ENCODE peak calls at places on chromosomes 7 and 10, in four cellular contexts. Z, N, U and O are unnamed samples.

GRCh38 chr7:28623105-28623730 is 210.9 kb downstream of the CREB5 start:
- DNase-seq in Z (no peak), N (no peak), U (no peak), O (no peak)

GRCh38 chr10:35306852-35307251 is 29.5 kb upstream of the CCNY start:
- DNase-seq in Z (no peak), N (peak; percentile 32), U (no peak), O (no peak)

GRCh38 chr10:76667307-76668012 is 970.1 kb downstream of the KCNMA1 start:
- DNase-seq in Z (no peak), N (no peak), U (no peak), O (no peak)

GRCh38 chr10:97936126-97936525 is 86.5 kb downstream of the GOLGA7B start:
- DNase-seq in Z (no peak), N (no peak), U (no peak), O (no peak)

GRCh38 chr10:116720241-116721047 is 21.9 kb downstream of the HSPA12A start:
- DNase-seq in Z (no peak), N (peak; percentile 10), U (no peak), O (no peak)

GRCh38 chr7:105098863-105099515 is 85.0 kb downstream of the KMT2E start:
- DNase-seq in Z (no peak), N (no peak), U (no peak), O (peak; percentile 38)

GRCh38 chr10:17229967-17230682 is 2.1 kb downstream of the VIM start:
- DNase-seq in Z (peak; percentile 87), N (no peak), U (peak; percentile 87), O (peak; percentile 67)

GRCh38 chr7:66502230-66503035 is 126.2 kb upstream of the KCTD7 start:
- DNase-seq in Z (peak; percentile 37), N (peak; percentile 78), U (no peak), O (no peak)

GRCh38 chr10:62437696-62438095 is 63.5 kb downstream of the ZNF365 start:
- DNase-seq in Z (peak; percentile 62), N (peak; percentile 41), U (no peak), O (peak; percentile 73)

GRCh38 chr7:77538186-77538907 is 1.3 kb downstream of the PTPN12 start:
- DNase-seq in Z (peak; percentile 75), N (peak; percentile 88), U (peak; percentile 70), O (peak; percentile 95)

GRCh38 chr10:117486606-117487005 is 55.9 kb upstream of the EMX2 start:
- DNase-seq in Z (no peak), N (no peak), U (no peak), O (no peak)

GRCh38 chr10:51001587-51001986 is 72.7 kb upstream of the PRKG1 start:
- DNase-seq in Z (no peak), N (no peak), U (no peak), O (peak; percentile 36)

GRCh38 chr7:149870701-149871483 is 2.9 kb upstream of the ATP6V0E2 start:
- DNase-seq in Z (no peak), N (no peak), U (peak; percentile 24), O (no peak)

GRCh38 chr7:128202287-128202957 is 38.7 kb upstream of the LEP start:
- DNase-seq in Z (no peak), N (no peak), U (peak; percentile 40), O (no peak)

GRCh38 chr7:79090543-79090942 is 362.9 kb downstream of the MAGI2 start:
- DNase-seq in Z (no peak), N (no peak), U (no peak), O (peak; percentile 33)

GRCh38 chr10:118792501-118792900 is 37.7 kb upstream of the CACUL1 start:
- DNase-seq in Z (no peak), N (no peak), U (no peak), O (no peak)

GRCh38 chr7:5282464-5283316 is at the start of gene SLC29A4:
- DNase-seq in Z (peak; percentile 71), N (no peak), U (no peak), O (no peak)

GRCh38 chr10:119211176-119211575 is 3.8 kb downstream of the GRK5 start:
- DNase-seq in Z (no peak), N (no peak), U (no peak), O (peak; percentile 77)

GRCh38 chr10:44774676-44775401 is 136.3 kb upstream of the TMEM72 start:
- DNase-seq in Z (no peak), N (no peak), U (no peak), O (no peak)

GRCh38 chr10:87090779-87091178 is 3.9 kb downstream of the GLUD1 start:
- DNase-seq in Z (no peak), N (no peak), U (no peak), O (peak; percentile 21)

GRCh38 chr10:94485094-94485493 is 60.5 kb upstream of the HELLS start:
- DNase-seq in Z (no peak), N (no peak), U (no peak), O (no peak)

GRCh38 chr7:6446977-6447588 is 671 bp downstream of the DAGLB start:
- DNase-seq in Z (no peak), N (peak; percentile 78), U (peak; percentile 64), O (peak; percentile 90)

GRCh38 chr10:103793920-103794883 is 61.2 kb downstream of the SH3PXD2A start:
- DNase-seq in Z (no peak), N (peak; percentile 99), U (no peak), O (no peak)

GRCh38 chr10:121926157-121926556 is 1.7 kb downstream of the ATE1 start:
- DNase-seq in Z (no peak), N (no peak), U (no peak), O (peak; percentile 4)

GRCh38 chr7:33579561-33579960 is 325.8 kb upstream of the BMPER start:
- DNase-seq in Z (no peak), N (no peak), U (no peak), O (no peak)

GRCh38 chr10:4770766-4771553 is 55.0 kb upstream of the AKR1E2 start:
- DNase-seq in Z (no peak), N (peak; percentile 47), U (no peak), O (peak; percentile 97)

GRCh38 chr7:43398831-43399230 is 184.1 kb upstream of the STK17A start:
- DNase-seq in Z (no peak), N (no peak), U (no peak), O (no peak)

GRCh38 chr10:45404087-45404769 is 30.2 kb downstream of the ALOX5 start:
- DNase-seq in Z (no peak), N (no peak), U (no peak), O (no peak)

GRCh38 chr10:77613476-77614130 is 24.0 kb downstream of the KCNMA1 start:
- DNase-seq in Z (no peak), N (no peak), U (no peak), O (no peak)

GRCh38 chr7:135169141-135169935 is 1.2 kb downstream of the CYREN start:
- DNase-seq in Z (peak; percentile 81), N (peak; percentile 65), U (peak; percentile 70), O (peak; percentile 26)

GRCh38 chr7:118182618-118183253 is 1.2 kb upstream of the LSM8 start:
- DNase-seq in Z (no peak), N (no peak), U (no peak), O (no peak)

GRCh38 chr10:99853655-99854054 is 71.2 kb downstream of the ABCC2 start:
- DNase-seq in Z (no peak), N (no peak), U (no peak), O (no peak)

GRCh38 chr10:47246409-47247189 is 53.4 kb upstream of the GDF10 start:
- DNase-seq in Z (no peak), N (no peak), U (no peak), O (no peak)

GRCh38 chr10:132803595-132804210 is 17.8 kb upstream of the NKX6-2 start:
- DNase-seq in Z (no peak), N (no peak), U (no peak), O (no peak)

GRCh38 chr10:77643795-77644468 is 6.3 kb upstream of the KCNMA1 start:
- DNase-seq in Z (peak; percentile 61), N (peak; percentile 27), U (peak; percentile 63), O (peak; percentile 49)

GRCh38 chr10:7950981-7951847 is 103.3 kb upstream of the GATA3 start:
- DNase-seq in Z (no peak), N (peak; percentile 37), U (no peak), O (no peak)
- TF ChIP-seq JUN in Z (no peak), N (no peak), U (no peak), O (no peak)

GRCh38 chr10:11162828-11163599 is 145.3 kb downstream of the CELF2 start:
- DNase-seq in Z (no peak), N (no peak), U (peak; percentile 32), O (no peak)

GRCh38 chr10:11165591-11166543 is 148.2 kb downstream of the CELF2 start:
- DNase-seq in Z (peak; percentile 77), N (no peak), U (no peak), O (peak; percentile 33)

GRCh38 chr10:11167233-11167979 is 149.7 kb downstream of the CELF2 start:
- DNase-seq in Z (no peak), N (no peak), U (no peak), O (no peak)

GRCh38 chr10:11163990-11164805 is 146.5 kb downstream of the CELF2 start:
- DNase-seq in Z (no peak), N (no peak), U (peak; percentile 48), O (no peak)

DNA sequence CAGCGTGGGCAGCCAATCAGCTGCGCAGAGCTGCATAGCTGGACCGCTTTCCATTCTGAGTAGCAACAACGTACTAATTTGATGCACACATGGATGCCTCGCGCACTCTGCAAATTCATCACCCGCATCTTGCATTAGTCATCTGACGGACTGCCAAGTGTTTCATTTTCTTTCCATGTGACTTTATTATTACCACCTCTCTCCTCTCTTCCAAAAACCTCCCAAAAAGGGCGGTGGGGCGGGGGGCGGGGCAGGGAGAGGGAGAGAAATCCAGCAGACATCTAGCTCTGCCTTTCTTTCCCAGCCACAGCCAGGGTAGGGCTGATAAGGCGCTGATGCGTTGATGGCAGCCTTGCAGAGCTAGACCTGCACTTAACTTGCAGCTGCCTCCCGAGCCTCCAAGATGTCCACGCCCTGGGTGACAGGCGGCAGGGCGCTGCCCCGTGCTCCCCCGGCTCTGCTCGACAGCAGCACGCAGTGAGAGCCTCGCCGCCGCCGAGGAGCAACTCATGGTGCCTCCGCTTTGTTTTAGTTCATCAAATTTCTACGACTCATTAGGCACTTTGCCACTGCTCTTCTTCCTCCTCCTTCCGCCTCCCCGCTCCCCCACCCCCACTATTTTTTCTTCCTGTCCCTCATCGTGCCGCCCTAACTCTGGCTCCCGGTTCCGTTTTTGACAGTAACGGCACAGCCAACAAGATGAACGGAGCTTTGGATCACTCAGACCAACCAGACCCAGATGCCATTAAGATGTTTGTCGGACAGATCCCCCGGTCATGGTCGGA is 147.3 kb downstream of the CELF2 start:
- DNase-seq in Z (peak; percentile 53), N (no peak), U (peak; percentile 73), O (peak; percentile 61)
- TF ChIP-seq EZH2 in Z (no peak), N (no peak), U (no peak), O (no peak)

GRCh38 chr10:112843623-112844022 is 106.4 kb upstream of the TCF7L2 start:
- DNase-seq in Z (peak; percentile 61), N (peak; percentile 55), U (no peak), O (no peak)
- TF ChIP-seq JUN in Z (no peak), N (no peak), U (no peak), O (no peak)

GRCh38 chr7:27155816-27156507 is 513 bp downstream of the HOXA7 start:
- DNase-seq in Z (no peak), N (no peak), U (peak; percentile 68), O (peak; percentile 79)

GRCh38 chr7:27156508-27156898 is at the start of gene HOXA7:
- DNase-seq in Z (no peak), N (no peak), U (peak; percentile 66), O (peak; percentile 88)

GRCh38 chr7:27158436-27159277 is 2.2 kb upstream of the HOXA7 start:
- DNase-seq in Z (no peak), N (no peak), U (peak; percentile 52), O (peak; percentile 72)

GRCh38 chr7:27157717-27158431 is 1.4 kb upstream of the HOXA7 start:
- DNase-seq in Z (no peak), N (no peak), U (peak; percentile 47), O (no peak)

GRCh38 chr7:27156901-27157716 is 634 bp upstream of the HOXA7 start:
- DNase-seq in Z (no peak), N (no peak), U (peak; percentile 52), O (peak; percentile 72)
- TF ChIP-seq EZH2 in Z (no peak), N (no peak), U (no peak), O (no peak)